ENCODE peak calls at places on chromosomes 12 and 14, in ten cellular contexts. One of them, this sample, is unnamed.

GRCh38 chr14:58171090-58171489 is 19.1 kb upstream of the ARMH4 start:
- DNase-seq in stimulated activated CD4-positive, alpha-beta T cell treated with anti-CD3 and anti-CD28 coated beads, Interleukin-1b, Interleukin-23, amount 100 ng/mL, for 24 hours: peak; percentile 43
- DNase-seq in NCI-H774: peak; percentile 69
- DNase-seq in neural crest cell: peak; percentile 55
- DNase-seq in T-helper 17 cell: no peak
- DNase-seq in PC-9: peak; percentile 70
- DNase-seq in activated CD4-positive, alpha-beta T cell treated with anti-CD3 and anti-CD28 coated beads, Interleukin-2, amount 10 ng/mL, durations not matched to agents 7 days and 5 days: peak; percentile 12
- DNase-seq in EL: peak; percentile 78
- DNase-seq in cardiac muscle cell: peak; percentile 85
- DNase-seq in left lobe of liver: peak; percentile 80
- DNase-seq in this sample: no peak

GRCh38 chr12:105289114-105289904 is 41.2 kb upstream of the C12orf75 start:
- DNase-seq in left lobe of liver: no peak
- DNase-seq in EL: peak; percentile 55
- DNase-seq in activated CD4-positive, alpha-beta T cell treated with anti-CD3 and anti-CD28 coated beads, Interleukin-2, amount 10 ng/mL, durations not matched to agents 7 days and 5 days: no peak
- DNase-seq in stimulated activated CD4-positive, alpha-beta T cell treated with anti-CD3 and anti-CD28 coated beads, Interleukin-1b, Interleukin-23, amount 100 ng/mL, for 24 hours: no peak
- DNase-seq in neural crest cell: no peak
- DNase-seq in cardiac muscle cell: no peak
- DNase-seq in PC-9: no peak
- DNase-seq in T-helper 17 cell: no peak
- DNase-seq in NCI-H774: no peak
- DNase-seq in this sample: no peak

GRCh38 chr12:103431387-103431786 is 64.4 kb downstream of the C12orf42 start:
- DNase-seq in PC-9: no peak
- DNase-seq in T-helper 17 cell: no peak
- DNase-seq in stimulated activated CD4-positive, alpha-beta T cell treated with anti-CD3 and anti-CD28 coated beads, Interleukin-1b, Interleukin-23, amount 100 ng/mL, for 24 hours: no peak
- DNase-seq in neural crest cell: no peak
- DNase-seq in left lobe of liver: no peak
- DNase-seq in EL: no peak
- DNase-seq in activated CD4-positive, alpha-beta T cell treated with anti-CD3 and anti-CD28 coated beads, Interleukin-2, amount 10 ng/mL, durations not matched to agents 7 days and 5 days: no peak
- DNase-seq in NCI-H774: no peak
- DNase-seq in cardiac muscle cell: no peak
- DNase-seq in this sample: no peak

GRCh38 chr14:52918486-52918885 is 32.4 kb downstream of the FERMT2 start:
- DNase-seq in neural crest cell: no peak
- DNase-seq in NCI-H774: no peak
- DNase-seq in PC-9: no peak
- DNase-seq in stimulated activated CD4-positive, alpha-beta T cell treated with anti-CD3 and anti-CD28 coated beads, Interleukin-1b, Interleukin-23, amount 100 ng/mL, for 24 hours: no peak
- DNase-seq in activated CD4-positive, alpha-beta T cell treated with anti-CD3 and anti-CD28 coated beads, Interleukin-2, amount 10 ng/mL, durations not matched to agents 7 days and 5 days: peak; percentile 50
- DNase-seq in cardiac muscle cell: peak; percentile 57
- DNase-seq in T-helper 17 cell: no peak
- DNase-seq in left lobe of liver: no peak
- DNase-seq in EL: peak; percentile 81
- DNase-seq in this sample: no peak

GRCh38 chr14:74048291-74048690 is 29.1 kb downstream of the BBOF1 start:
- DNase-seq in cardiac muscle cell: no peak
- DNase-seq in left lobe of liver: no peak
- DNase-seq in EL: peak; percentile 6
- DNase-seq in neural crest cell: no peak
- DNase-seq in stimulated activated CD4-positive, alpha-beta T cell treated with anti-CD3 and anti-CD28 coated beads, Interleukin-1b, Interleukin-23, amount 100 ng/mL, for 24 hours: no peak
- DNase-seq in activated CD4-positive, alpha-beta T cell treated with anti-CD3 and anti-CD28 coated beads, Interleukin-2, amount 10 ng/mL, durations not matched to agents 7 days and 5 days: no peak
- DNase-seq in NCI-H774: no peak
- DNase-seq in PC-9: peak; percentile 66
- DNase-seq in T-helper 17 cell: no peak
- DNase-seq in this sample: no peak

GRCh38 chr14:62655161-62655560 is 390.1 kb downstream of the KCNH5 start:
- DNase-seq in cardiac muscle cell: no peak
- DNase-seq in EL: peak; percentile 2
- DNase-seq in PC-9: no peak
- DNase-seq in neural crest cell: no peak
- DNase-seq in activated CD4-positive, alpha-beta T cell treated with anti-CD3 and anti-CD28 coated beads, Interleukin-2, amount 10 ng/mL, durations not matched to agents 7 days and 5 days: no peak
- DNase-seq in stimulated activated CD4-positive, alpha-beta T cell treated with anti-CD3 and anti-CD28 coated beads, Interleukin-1b, Interleukin-23, amount 100 ng/mL, for 24 hours: no peak
- DNase-seq in NCI-H774: no peak
- DNase-seq in T-helper 17 cell: no peak
- DNase-seq in left lobe of liver: no peak
- DNase-seq in this sample: no peak

GRCh38 chr12:26823391-26823790 is 9.6 kb downstream of the ITPR2 start:
- DNase-seq in stimulated activated CD4-positive, alpha-beta T cell treated with anti-CD3 and anti-CD28 coated beads, Interleukin-1b, Interleukin-23, amount 100 ng/mL, for 24 hours: no peak
- DNase-seq in T-helper 17 cell: no peak
- DNase-seq in activated CD4-positive, alpha-beta T cell treated with anti-CD3 and anti-CD28 coated beads, Interleukin-2, amount 10 ng/mL, durations not matched to agents 7 days and 5 days: no peak
- DNase-seq in EL: peak; percentile 44
- DNase-seq in PC-9: no peak
- DNase-seq in left lobe of liver: no peak
- DNase-seq in NCI-H774: no peak
- DNase-seq in neural crest cell: no peak
- DNase-seq in cardiac muscle cell: peak; percentile 47
- DNase-seq in this sample: no peak

GRCh38 chr12:103905730-103906349 is 24.4 kb upstream of the HSP90B1 start:
- DNase-seq in NCI-H774: no peak
- DNase-seq in neural crest cell: no peak
- DNase-seq in stimulated activated CD4-positive, alpha-beta T cell treated with anti-CD3 and anti-CD28 coated beads, Interleukin-1b, Interleukin-23, amount 100 ng/mL, for 24 hours: no peak
- DNase-seq in activated CD4-positive, alpha-beta T cell treated with anti-CD3 and anti-CD28 coated beads, Interleukin-2, amount 10 ng/mL, durations not matched to agents 7 days and 5 days: no peak
- DNase-seq in EL: no peak
- DNase-seq in T-helper 17 cell: no peak
- DNase-seq in cardiac muscle cell: no peak
- DNase-seq in left lobe of liver: no peak
- DNase-seq in PC-9: no peak
- DNase-seq in this sample: no peak

GRCh38 chr12:68119250-68119649 is 40.3 kb downstream of the IFNG start:
- DNase-seq in PC-9: no peak
- DNase-seq in NCI-H774: no peak
- DNase-seq in stimulated activated CD4-positive, alpha-beta T cell treated with anti-CD3 and anti-CD28 coated beads, Interleukin-1b, Interleukin-23, amount 100 ng/mL, for 24 hours: no peak
- DNase-seq in EL: no peak
- DNase-seq in cardiac muscle cell: no peak
- DNase-seq in neural crest cell: no peak
- DNase-seq in T-helper 17 cell: no peak
- DNase-seq in left lobe of liver: no peak
- DNase-seq in activated CD4-positive, alpha-beta T cell treated with anti-CD3 and anti-CD28 coated beads, Interleukin-2, amount 10 ng/mL, durations not matched to agents 7 days and 5 days: no peak
- DNase-seq in this sample: no peak

GRCh38 chr14:92108345-92109254 is 2.2 kb upstream of the ATXN3 start:
- DNase-seq in T-helper 17 cell: no peak
- DNase-seq in left lobe of liver: no peak
- DNase-seq in stimulated activated CD4-positive, alpha-beta T cell treated with anti-CD3 and anti-CD28 coated beads, Interleukin-1b, Interleukin-23, amount 100 ng/mL, for 24 hours: no peak
- DNase-seq in activated CD4-positive, alpha-beta T cell treated with anti-CD3 and anti-CD28 coated beads, Interleukin-2, amount 10 ng/mL, durations not matched to agents 7 days and 5 days: no peak
- DNase-seq in neural crest cell: peak; percentile 11
- DNase-seq in PC-9: no peak
- DNase-seq in NCI-H774: no peak
- DNase-seq in cardiac muscle cell: peak; percentile 10
- DNase-seq in EL: no peak
- DNase-seq in this sample: no peak

GRCh38 chr12:89833337-89834252 is 125.0 kb upstream of the ATP2B1 start:
- DNase-seq in NCI-H774: no peak
- DNase-seq in EL: peak; percentile 18
- DNase-seq in left lobe of liver: no peak
- DNase-seq in T-helper 17 cell: no peak
- DNase-seq in stimulated activated CD4-positive, alpha-beta T cell treated with anti-CD3 and anti-CD28 coated beads, Interleukin-1b, Interleukin-23, amount 100 ng/mL, for 24 hours: no peak
- DNase-seq in PC-9: no peak
- DNase-seq in neural crest cell: no peak
- DNase-seq in cardiac muscle cell: no peak
- DNase-seq in activated CD4-positive, alpha-beta T cell treated with anti-CD3 and anti-CD28 coated beads, Interleukin-2, amount 10 ng/mL, durations not matched to agents 7 days and 5 days: no peak
- DNase-seq in this sample: no peak

GRCh38 chr14:35045798-35046047 is 349 bp upstream of the FAM177A1 start:
- DNase-seq in NCI-H774: no peak
- DNase-seq in cardiac muscle cell: no peak
- DNase-seq in left lobe of liver: no peak
- DNase-seq in neural crest cell: no peak
- DNase-seq in activated CD4-positive, alpha-beta T cell treated with anti-CD3 and anti-CD28 coated beads, Interleukin-2, amount 10 ng/mL, durations not matched to agents 7 days and 5 days: no peak
- DNase-seq in stimulated activated CD4-positive, alpha-beta T cell treated with anti-CD3 and anti-CD28 coated beads, Interleukin-1b, Interleukin-23, amount 100 ng/mL, for 24 hours: no peak
- DNase-seq in EL: no peak
- DNase-seq in PC-9: no peak
- DNase-seq in T-helper 17 cell: no peak
- DNase-seq in this sample: no peak

GRCh38 chr14:24052656-24053547 is 1.1 kb downstream of the CARMIL3 start:
- DNase-seq in left lobe of liver: no peak
- DNase-seq in PC-9: no peak
- DNase-seq in EL: no peak
- DNase-seq in cardiac muscle cell: no peak
- DNase-seq in stimulated activated CD4-positive, alpha-beta T cell treated with anti-CD3 and anti-CD28 coated beads, Interleukin-1b, Interleukin-23, amount 100 ng/mL, for 24 hours: peak; percentile 50
- DNase-seq in NCI-H774: no peak
- DNase-seq in T-helper 17 cell: no peak
- DNase-seq in activated CD4-positive, alpha-beta T cell treated with anti-CD3 and anti-CD28 coated beads, Interleukin-2, amount 10 ng/mL, durations not matched to agents 7 days and 5 days: no peak
- DNase-seq in neural crest cell: no peak
- DNase-seq in this sample: peak; percentile 51

GRCh38 chr12:5898874-5899273 is 46.2 kb downstream of the ANO2 start:
- DNase-seq in PC-9: no peak
- DNase-seq in left lobe of liver: no peak
- DNase-seq in cardiac muscle cell: no peak
- DNase-seq in activated CD4-positive, alpha-beta T cell treated with anti-CD3 and anti-CD28 coated beads, Interleukin-2, amount 10 ng/mL, durations not matched to agents 7 days and 5 days: no peak
- DNase-seq in NCI-H774: no peak
- DNase-seq in T-helper 17 cell: no peak
- DNase-seq in EL: no peak
- DNase-seq in neural crest cell: no peak
- DNase-seq in stimulated activated CD4-positive, alpha-beta T cell treated with anti-CD3 and anti-CD28 coated beads, Interleukin-1b, Interleukin-23, amount 100 ng/mL, for 24 hours: no peak
- DNase-seq in this sample: no peak

This sample was measured in natural killer cell.